ENCODE peak calls at places on chromosome 10, in seven cellular contexts. P is GDM1; R is stimulated activated CD4-positive, alpha-beta T cell treated with anti-CD3 and anti-CD28 coated beads, Interleukin-1b, Interleukin-23, amount 100 ng/mL, for 24 hours; Z is GM13977; F is fibroblast of the aortic adventitia; D is iPS-NIHi11; O is SHP77. J is an unnamed sample.
A peak's percentile ranks its signal among the peaks of the same experiment; 100 is the strongest.

GRCh38 chr10:48944171-48944570 is 4.5 kb upstream of the LRRC18 start:
- DNase-seq in P (no peak), R (no peak), Z (no peak), F (no peak), D (no peak), O (no peak), J (no peak)

GRCh38 chr10:29496341-29497162 is 138.2 kb downstream of the SVIL start:
- DNase-seq in P (peak; percentile 19), R (peak; percentile 33), Z (peak; percentile 61), F (peak; percentile 63), D (peak; percentile 89), O (peak; percentile 44), J (peak; percentile 87)

GRCh38 chr10:130902929-130903328 is 408.6 kb downstream of the TCERG1L start:
- DNase-seq in P (no peak), R (no peak), Z (no peak), F (no peak), D (no peak), O (no peak), J (no peak)

GRCh38 chr10:121753726-121754476 is 155.7 kb upstream of the FGFR2 start:
- DNase-seq in P (no peak), R (no peak), Z (peak; percentile 56), F (peak; percentile 72), D (peak; percentile 34), O (no peak), J (no peak)

GRCh38 chr10:88157981-88158465 is 294.6 kb downstream of the PTEN start:
- DNase-seq in P (no peak), R (no peak), Z (no peak), F (peak; percentile 93), D (no peak), O (no peak), J (no peak)

GRCh38 chr10:73894245-73894971 is 16.5 kb upstream of the PLAU start:
- DNase-seq in P (no peak), R (no peak), Z (peak; percentile 10), F (peak; percentile 84), D (no peak), O (no peak), J (no peak)

GRCh38 chr10:43998021-43998809 is 349.5 kb upstream of the ZNF32 start:
- DNase-seq in P (no peak), R (no peak), Z (no peak), F (peak; percentile 84), D (no peak), O (no peak), J (no peak)

GRCh38 chr10:29621161-29621560 is 13.6 kb downstream of the SVIL start:
- DNase-seq in P (no peak), R (no peak), Z (no peak), F (peak; percentile 64), D (peak; percentile 41), O (no peak), J (peak; percentile 90)

GRCh38 chr10:89829887-89830269 is 128.5 kb downstream of the KIF20B start:
- DNase-seq in P (no peak), R (no peak), Z (no peak), F (no peak), D (no peak), O (no peak), J (no peak)

GRCh38 chr10:110387983-110388681 is 83.4 kb upstream of the SMNDC1 start:
- DNase-seq in P (no peak), R (no peak), Z (peak; percentile 68), F (peak; percentile 33), D (no peak), O (no peak), J (no peak)

GRCh38 chr10:13839430-13839986 is 252.7 kb downstream of the PRPF18 start:
- DNase-seq in P (no peak), R (no peak), Z (no peak), F (peak; percentile 78), D (no peak), O (no peak), J (peak; percentile 87)

GRCh38 chr10:57716884-57717283 is 550.8 kb downstream of the IPMK start:
- DNase-seq in P (no peak), R (no peak), Z (no peak), F (peak; percentile 50), D (no peak), O (no peak), J (peak; percentile 61)

GRCh38 chr10:89163265-89163995 is 43.7 kb downstream of the CH25H start:
- DNase-seq in P (no peak), R (peak; percentile 15), Z (peak; percentile 64), F (peak; percentile 29), D (no peak), O (no peak), J (no peak)

GRCh38 chr10:69498711-69499471 is 47.6 kb downstream of the TSPAN15 start:
- DNase-seq in P (no peak), R (no peak), Z (no peak), F (no peak), D (no peak), O (no peak), J (no peak)

GRCh38 chr10:317219-317868 is 182.1 kb downstream of the ZMYND11 start:
- DNase-seq in P (no peak), R (no peak), Z (peak; percentile 78), F (peak; percentile 81), D (no peak), O (no peak), J (no peak)

GRCh38 chr10:92880233-92880861 is 32.0 kb downstream of the EXOC6 start:
- DNase-seq in P (peak; percentile 20), R (no peak), Z (no peak), F (peak; percentile 82), D (peak; percentile 38), O (peak; percentile 32), J (peak; percentile 49)

GRCh38 chr10:125105856-125106255 is 54.5 kb downstream of the CTBP2 start:
- DNase-seq in P (no peak), R (no peak), Z (no peak), F (no peak), D (no peak), O (no peak), J (no peak)